ENCODE peak calls at places on chromosomes 2 and 18, in nine cellular contexts. X, B, F, A, I, Q, E, N and G are unnamed samples.

GRCh38 chr2:166573393-166573792 is 79.3 kb upstream of the SCN7A start:
- DNase-seq in X (no peak), B (no peak), F (no peak), A (no peak), I (no peak), Q (no peak), E (peak; percentile 30), N (no peak), G (no peak)

GRCh38 chr18:68734311-68734710 is 19.4 kb upstream of the TMX3 start:
- DNase-seq in X (no peak), B (no peak), F (no peak), A (no peak), I (no peak), Q (no peak), E (peak; percentile 67), N (no peak), G (no peak)

GRCh38 chr2:3246928-3247714 is 130.5 kb downstream of the EIPR1 start:
- DNase-seq in X (no peak), B (no peak), F (no peak), A (no peak), I (no peak), Q (no peak), E (no peak), N (no peak), G (no peak)

GRCh38 chr18:3625717-3626091 is 175.7 kb downstream of the TGIF1 start:
- DNase-seq in X (no peak), B (no peak), F (no peak), A (no peak), I (no peak), Q (no peak), E (no peak), N (no peak), G (no peak)

GRCh38 chr2:128308284-128308731 is 10.4 kb downstream of the HS6ST1 start:
- DNase-seq in X (no peak), B (peak; percentile 69), F (no peak), A (no peak), I (no peak), Q (no peak), E (no peak), N (peak; percentile 4), G (no peak)

GRCh38 chr18:31100598-31101147 is 1.5 kb downstream of the DSC2 start:
- DNase-seq in X (no peak), B (no peak), F (no peak), A (no peak), I (no peak), Q (no peak), E (no peak), N (peak; percentile 63), G (no peak)

GRCh38 chr2:33264766-33265165 is 211.7 kb upstream of the RASGRP3 start:
- DNase-seq in X (no peak), B (no peak), F (no peak), A (no peak), I (no peak), Q (no peak), E (no peak), N (no peak), G (no peak)

GRCh38 chr2:367246-367645 is 79.4 kb upstream of the ALKAL2 start:
- DNase-seq in X (no peak), B (no peak), F (no peak), A (no peak), I (no peak), Q (no peak), E (no peak), N (no peak), G (peak; percentile 42)

GRCh38 chr2:162075689-162076132 is 1.7 kb upstream of the DPP4 start:
- DNase-seq in X (no peak), B (no peak), F (no peak), A (no peak), I (no peak), Q (no peak), E (peak; percentile 42), N (no peak), G (no peak)

GRCh38 chr2:100214265-100214961 is 72.0 kb upstream of the AFF3 start:
- DNase-seq in X (no peak), B (peak; percentile 84), F (no peak), A (no peak), I (no peak), Q (no peak), E (no peak), N (no peak), G (peak; percentile 40)

GRCh38 chr18:77208969-77209368 is 40.7 kb upstream of the GALR1 start:
- DNase-seq in X (no peak), B (no peak), F (peak; percentile 42), A (no peak), I (no peak), Q (no peak), E (peak; percentile 25), N (no peak), G (no peak)

GRCh38 chr2:172507199-172507598 is 48.7 kb upstream of the PDK1 start:
- DNase-seq in X (no peak), B (no peak), F (no peak), A (no peak), I (no peak), Q (no peak), E (no peak), N (no peak), G (no peak)

GRCh38 chr2:54867457-54867856 is 144.0 kb downstream of the EML6 start:
- DNase-seq in X (no peak), B (no peak), F (no peak), A (no peak), I (no peak), Q (no peak), E (no peak), N (no peak), G (no peak)